ENCODE peak calls at places on chromosomes 2 and 18, in eight cellular contexts. U is Right ventricle myocardium inferior; C is activated CD8-positive, alpha-beta memory T cell treated with anti-CD3 and anti-CD28 coated beads, Interleukin-2, amount 10 ng/mL, durations not matched to agents 7 days and 5 days; O is Panc1; I is SK-N-SH treated with all-trans-retinoic acid at 6 μM for 48 hours; Z is stimulated activated memory B cell treated with anti-CD40 and anti-IgM and Interleukin-4, amounts not matched to agents 10 μg/mL and 1 μg/mL and 100 μg/mL, for 72 hours; L is T-helper 17 cell; J is left lung. S is an unnamed sample.
A peak's percentile ranks its signal among the peaks of the same experiment; 100 is the strongest.

GRCh38 chr2:9378433-9379371 is 44.6 kb downstream of the ITGB1BP1 start:
- ATAC-seq in O (peak; percentile 73), Z (no peak), J (peak; percentile 77), U (peak; percentile 85), I (peak; percentile 70), C (no peak), L (no peak), S (peak; percentile 77)

GRCh38 chr18:13566941-13567762 is 159.2 kb downstream of the FAM210A start:
- ATAC-seq in J (peak; percentile 70), L (peak; percentile 65), Z (peak; percentile 80), I (no peak), U (no peak), O (no peak), C (peak; percentile 58), S (peak; percentile 59)

GRCh38 chr2:164606557-164606956 is 14.7 kb downstream of the GRB14 start:
- ATAC-seq in J (no peak), L (no peak), O (no peak), C (no peak), Z (no peak), U (peak; percentile 83), I (peak; percentile 95), S (no peak)

GRCh38 chr18:12886498-12887126 is 2.6 kb upstream of the PTPN2 start:
- ATAC-seq in I (no peak), J (no peak), O (no peak), L (no peak), Z (no peak), U (no peak), C (no peak), S (no peak)

GRCh38 chr2:223057545-223057944 is 5.6 kb downstream of the KCNE4 start:
- ATAC-seq in C (no peak), J (no peak), U (peak; percentile 22), L (no peak), I (no peak), Z (no peak), O (no peak), S (no peak)

GRCh38 chr2:16416651-16417050 is 249.0 kb downstream of the CYRIA start:
- ATAC-seq in L (no peak), I (no peak), O (no peak), C (no peak), J (no peak), Z (no peak), U (no peak), S (no peak)

GRCh38 chr18:35605686-35606417 is 24.3 kb downstream of the GALNT1 start:
- ATAC-seq in C (no peak), Z (no peak), I (no peak), L (peak; percentile 32), O (no peak), U (no peak), J (no peak), S (no peak)

GRCh38 chr2:179268277-179268935 is 3.8 kb upstream of the SESTD1 start:
- ATAC-seq in U (no peak), O (no peak), Z (no peak), C (no peak), L (no peak), J (no peak), I (no peak), S (peak; percentile 14)

GRCh38 chr2:233384811-233385488 is 30.7 kb downstream of the DGKD start:
- ATAC-seq in O (peak; percentile 31), I (no peak), C (peak; percentile 22), J (peak; percentile 39), U (no peak), Z (no peak), L (peak; percentile 18), S (no peak)

GRCh38 chr2:40450066-40450841 is 1.6 kb downstream of the SLC8A1 start:
- ATAC-seq in I (peak; percentile 56), C (no peak), J (peak; percentile 37), U (no peak), L (no peak), Z (no peak), O (no peak), S (peak; percentile 2)

GRCh38 chr2:233743464-233744259 is 14.8 kb downstream of the UGT1A3 start:
- ATAC-seq in C (no peak), O (no peak), L (no peak), I (no peak), J (no peak), U (no peak), Z (no peak), S (no peak)

GRCh38 chr2:172246649-172247048 is 143.9 kb upstream of the DLX2 start:
- ATAC-seq in L (no peak), J (no peak), C (no peak), I (no peak), U (no peak), O (no peak), Z (no peak), S (no peak)